ENCODE peak calls at places on chromosomes 1 and 21, in nine cellular contexts. Z is C1 segment of cervical spinal cord; G is NCI-H1105; S is left lung; H is lung microvascular endothelial cell; X is CD8-positive, alpha-beta memory T cell; B is body of pancreas; U is A549; N is NK-92 treated with Interleukin-12 subunit alpha and Interleukin-12 subunit beta, amount 100 ng/mL, for 24 hours. O is an unnamed sample.

GRCh38 chr1:48572632-48573258 is 100.7 kb upstream of the SPATA6 start:
- DNase-seq in Z (peak; percentile 66), G (peak; percentile 76), S (peak; percentile 70), H (peak; percentile 32), X (no peak), B (peak; percentile 35), U (peak; percentile 42), N (peak; percentile 66), O (peak; percentile 82)

GRCh38 chr1:18556364-18556763 is 74.3 kb upstream of the PAX7 start:
- DNase-seq in Z (no peak), G (no peak), S (no peak), H (peak; percentile 50), X (no peak), B (no peak), U (peak; percentile 28), N (no peak), O (no peak)

GRCh38 chr1:213446496-213446895 is 395.5 kb downstream of the RPS6KC1 start:
- DNase-seq in Z (no peak), G (no peak), S (no peak), H (no peak), X (no peak), B (no peak), U (no peak), N (no peak), O (no peak)

GRCh38 chr1:10975567-10976326 is 36.7 kb upstream of the TARDBP start:
- DNase-seq in Z (no peak), G (no peak), S (no peak), H (no peak), X (no peak), B (peak; percentile 60), U (peak; percentile 23), N (no peak), O (no peak)

GRCh38 chr1:227786673-227787512 is 28.6 kb upstream of the PRSS38 start:
- DNase-seq in Z (no peak), G (no peak), S (peak; percentile 81), H (no peak), X (no peak), B (peak; percentile 41), U (no peak), N (no peak), O (no peak)

GRCh38 chr1:209080170-209080781 is 503.2 kb upstream of the CAMK1G start:
- DNase-seq in Z (no peak), G (no peak), S (no peak), H (no peak), X (no peak), B (no peak), U (peak; percentile 59), N (no peak), O (no peak)

GRCh38 chr1:203144661-203145060 is 17.1 kb downstream of the ADORA1 start:
- DNase-seq in Z (peak; percentile 72), G (no peak), S (no peak), H (no peak), X (no peak), B (peak; percentile 68), U (no peak), N (no peak), O (no peak)

GRCh38 chr1:93347319-93347899 is 1.7 kb downstream of the DR1 start:
- DNase-seq in Z (no peak), G (no peak), S (no peak), H (peak; percentile 20), X (no peak), B (no peak), U (no peak), N (no peak), O (no peak)

GRCh38 chr1:12249748-12250147 is 19.9 kb downstream of the VPS13D start:
- DNase-seq in Z (no peak), G (no peak), S (no peak), H (no peak), X (no peak), B (no peak), U (no peak), N (no peak), O (no peak)

GRCh38 chr1:15014521-15014920 is 139.0 kb upstream of the TMEM51 start:
- DNase-seq in Z (no peak), G (no peak), S (peak; percentile 25), H (no peak), X (no peak), B (no peak), U (no peak), N (no peak), O (no peak)

GRCh38 chr1:176225485-176225884 is 18.4 kb upstream of the COP1 start:
- DNase-seq in Z (no peak), G (no peak), S (no peak), H (no peak), X (no peak), B (no peak), U (no peak), N (no peak), O (no peak)

GRCh38 chr1:116711061-116711582 is 43.1 kb upstream of the CD2 start:
- DNase-seq in Z (no peak), G (peak; percentile 5), S (no peak), H (no peak), X (no peak), B (no peak), U (no peak), N (no peak), O (peak; percentile 28)

GRCh38 chr1:94020764-94021579 is 100.0 kb downstream of the ABCA4 start:
- DNase-seq in Z (no peak), G (no peak), S (no peak), H (no peak), X (no peak), B (no peak), U (no peak), N (no peak), O (no peak)

GRCh38 chr1:65467536-65467935 is 47.1 kb downstream of the LEPR start:
- DNase-seq in Z (no peak), G (peak; percentile 38), S (no peak), H (no peak), X (no peak), B (peak; percentile 73), U (peak; percentile 41), N (no peak), O (peak; percentile 8)

GRCh38 chr1:207822124-207822601 is 70.3 kb downstream of the CD46 start:
- DNase-seq in Z (no peak), G (no peak), S (no peak), H (no peak), X (no peak), B (no peak), U (no peak), N (no peak), O (no peak)

GRCh38 chr1:161884475-161884874 is 118.4 kb downstream of the ATF6 start:
- DNase-seq in Z (no peak), G (no peak), S (no peak), H (no peak), X (no peak), B (no peak), U (no peak), N (no peak), O (no peak)

GRCh38 chr1:214548988-214549387 is 2.4 kb downstream of the PTPN14 start:
- DNase-seq in Z (no peak), G (no peak), S (no peak), H (peak; percentile 64), X (no peak), B (peak; percentile 74), U (no peak), N (no peak), O (no peak)

GRCh38 chr1:225712391-225712790 is 59.5 kb upstream of the ENAH start:
- DNase-seq in Z (no peak), G (no peak), S (no peak), H (no peak), X (no peak), B (no peak), U (no peak), N (no peak), O (no peak)

GRCh38 chr1:155651861-155652661 is 36.5 kb downstream of the YY1AP1 start:
- DNase-seq in Z (no peak), G (no peak), S (no peak), H (no peak), X (no peak), B (no peak), U (no peak), N (no peak), O (no peak)

GRCh38 chr21:42836767-42837301 is 42.5 kb downstream of the WDR4 start:
- DNase-seq in Z (no peak), G (no peak), S (no peak), H (no peak), X (no peak), B (no peak), U (no peak), N (no peak), O (no peak)

GRCh38 chr1:7107109-7107830 is 322.0 kb downstream of the CAMTA1 start:
- DNase-seq in Z (no peak), G (no peak), S (no peak), H (no peak), X (no peak), B (no peak), U (no peak), N (no peak), O (no peak)

GRCh38 chr1:66350001-66350547 is 183.9 kb upstream of the SGIP1 start:
- DNase-seq in Z (peak; percentile 34), G (no peak), S (peak; percentile 63), H (peak; percentile 39), X (peak; percentile 47), B (no peak), U (no peak), N (no peak), O (no peak)

GRCh38 chr21:45525153-45525909 is 16.9 kb downstream of the SLC19A1 start:
- DNase-seq in Z (no peak), G (no peak), S (peak; percentile 79), H (peak; percentile 49), X (no peak), B (peak; percentile 72), U (no peak), N (no peak), O (no peak)

GRCh38 chr21:44496900-44497550 is 41.7 kb downstream of the LRRC3 start:
- DNase-seq in Z (no peak), G (no peak), S (no peak), H (no peak), X (no peak), B (no peak), U (no peak), N (no peak), O (peak; percentile 56)

GRCh38 chr1:151612506-151613274 is 840 bp downstream of the SNX27 start:
- DNase-seq in Z (peak; percentile 45), G (peak; percentile 7), S (no peak), H (peak; percentile 14), X (peak; percentile 17), B (peak; percentile 20), U (peak; percentile 26), N (peak; percentile 28), O (no peak)

GRCh38 chr1:18799454-18799853 is 60.0 kb downstream of the TAS1R2 start:
- DNase-seq in Z (no peak), G (no peak), S (no peak), H (no peak), X (no peak), B (no peak), U (no peak), N (no peak), O (no peak)

GRCh38 chr1:204348722-204349121 is 11.0 kb downstream of the PLEKHA6 start:
- DNase-seq in Z (no peak), G (peak; percentile 24), S (no peak), H (no peak), X (no peak), B (peak; percentile 42), U (no peak), N (no peak), O (no peak)

GRCh38 chr1:100606438-100606837 is 68.5 kb downstream of the GPR88 start:
- DNase-seq in Z (no peak), G (no peak), S (no peak), H (peak; percentile 65), X (no peak), B (peak; percentile 55), U (peak; percentile 54), N (no peak), O (peak; percentile 23)

GRCh38 chr21:22743085-22743484 is 1744.9 kb downstream of the NCAM2 start:
- DNase-seq in Z (no peak), G (peak; percentile 28), S (no peak), H (no peak), X (no peak), B (no peak), U (no peak), N (no peak), O (no peak)

GRCh38 chr21:28805885-28806284 is 186.8 kb downstream of the LTN1 start:
- DNase-seq in Z (no peak), G (no peak), S (no peak), H (peak; percentile 33), X (no peak), B (no peak), U (no peak), N (no peak), O (no peak)

GRCh38 chr1:94385354-94385947 is 32.7 kb upstream of the ABCD3 start:
- DNase-seq in Z (no peak), G (no peak), S (no peak), H (no peak), X (no peak), B (no peak), U (no peak), N (no peak), O (no peak)

O was measured in COR-L47.